ENCODE peak calls at places on chromosomes 13 and 19, in seven cellular contexts. L is Right ventricle myocardium superior; Q is CD8-positive, alpha-beta memory T cell; J is cardiac muscle cell; O is NCI-H524; T is BJ; X is WTC11. Z is an unnamed sample.

GRCh38 chr19:42204684-42205083 is 12.8 kb downstream of the DEDD2 start:
- DNase-seq in O (no peak), X (no peak), Q (no peak), T (no peak), L (no peak), J (no peak), Z (no peak)

GRCh38 chr13:39766464-39767167 is 111.2 kb downstream of the COG6 start:
- DNase-seq in J (no peak), T (no peak), Q (no peak), L (no peak), X (no peak), O (peak), Z (peak)

GRCh38 chr19:6925801-6926751 is 38.7 kb downstream of the ADGRE1 start:
- DNase-seq in T (no peak), J (no peak), O (no peak), Q (no peak), L (no peak), X (no peak), Z (no peak)

GRCh38 chr19:3370214-3370720 is 3.9 kb downstream of the NFIC start:
- DNase-seq in T (no peak), X (no peak), O (no peak), L (no peak), J (no peak), Q (no peak), Z (no peak)

GRCh38 chr19:58386166-58386575 is 898 bp upstream of the RPS5 start:
- DNase-seq in L (no peak), Q (no peak), J (no peak), O (no peak), T (no peak), X (no peak), Z (peak)

GRCh38 chr13:28582225-28582891 is 76.6 kb upstream of the POMP start:
- DNase-seq in T (no peak), Q (no peak), O (no peak), L (no peak), J (peak), X (no peak), Z (no peak)

GRCh38 chr13:106573279-106573831 is 5.4 kb upstream of the ARGLU1 start:
- DNase-seq in X (no peak), L (no peak), J (peak), O (no peak), Q (no peak), T (peak), Z (no peak)

GRCh38 chr13:27375686-27376326 is 48.6 kb upstream of the GTF3A start:
- DNase-seq in L (no peak), X (peak), Q (peak), T (no peak), O (peak), J (peak), Z (peak)

GRCh38 chr19:6233827-6234511 is 45.8 kb downstream of the MLLT1 start:
- DNase-seq in O (peak), J (peak), L (peak), T (no peak), X (no peak), Q (no peak), Z (peak)

GRCh38 chr13:50513528-50513863 is 330.0 kb downstream of the DLEU7 start:
- DNase-seq in X (no peak), O (no peak), J (no peak), L (no peak), Q (no peak), T (no peak), Z (no peak)

GRCh38 chr13:113935523-113935922 is 38.4 kb downstream of the C13orf46 start:
- DNase-seq in L (peak), Q (no peak), J (no peak), O (no peak), T (no peak), X (peak), Z (no peak)

GRCh38 chr19:48445256-48445605 is 552 bp upstream of the GRWD1 start:
- DNase-seq in J (peak), O (peak), X (no peak), Q (no peak), T (peak), L (no peak), Z (peak)

GRCh38 chr13:99523838-99524237 is 22.6 kb downstream of the TM9SF2 start:
- DNase-seq in O (no peak), T (no peak), J (no peak), L (no peak), Q (no peak), X (no peak), Z (no peak)

GRCh38 chr13:24341439-24341838 is 32.1 kb downstream of the C1QTNF9 start:
- DNase-seq in X (no peak), O (no peak), T (no peak), L (no peak), J (no peak), Q (no peak), Z (no peak)

GRCh38 chr13:23558675-23559536 is 11.3 kb upstream of the TNFRSF19 start:
- DNase-seq in O (peak), T (no peak), X (no peak), J (peak), L (peak), Q (no peak), Z (peak)

GRCh38 chr19:30669329-30670010 is 297.3 kb downstream of the ZNF536 start:
- DNase-seq in Q (no peak), X (peak), J (peak), O (peak), L (peak), T (no peak), Z (peak)

GRCh38 chr13:41916173-41916954 is 44.5 kb downstream of the VWA8 start:
- DNase-seq in J (peak), L (no peak), O (no peak), X (no peak), T (peak), Q (no peak), Z (no peak)

GRCh38 chr13:50437252-50437651 is 406.2 kb downstream of the DLEU7 start:
- DNase-seq in X (no peak), T (no peak), L (no peak), Q (no peak), O (no peak), J (no peak), Z (no peak)

GRCh38 chr19:14577885-14578427 is 4.9 kb upstream of the CLEC17A start:
- DNase-seq in Q (no peak), J (no peak), T (no peak), X (no peak), O (peak), L (no peak), Z (no peak)

GRCh38 chr13:49996951-49997895 is at the start of gene TRIM13:
- DNase-seq in T (no peak), J (peak), O (peak), Q (peak), X (peak), L (peak), Z (peak)

GRCh38 chr19:47471733-47472457 is at the start of gene SLC8A2:
- DNase-seq in Q (peak), O (peak), L (peak), T (no peak), J (peak), X (peak), Z (peak)

GRCh38 chr19:2602391-2603181 is 99.9 kb downstream of the GNG7 start:
- DNase-seq in X (peak), J (peak), Q (no peak), O (peak), L (peak), T (peak), Z (no peak)

GRCh38 chr19:56348289-56348877 is 33.7 kb upstream of the ZSCAN5A start:
- DNase-seq in J (peak), O (peak), T (no peak), X (peak), Q (no peak), L (no peak), Z (no peak)

GRCh38 chr13:26280295-26280694 is 26.4 kb downstream of the CDK8 start:
- DNase-seq in T (peak), O (no peak), Q (no peak), J (peak), L (no peak), X (no peak), Z (no peak)

GRCh38 chr19:16497837-16498236 is 1.6 kb downstream of the C19orf44 start:
- DNase-seq in L (no peak), X (no peak), T (no peak), O (no peak), J (no peak), Q (no peak), Z (no peak)

GRCh38 chr13:46570273-46570672 is 17.3 kb downstream of the LRCH1 start:
- DNase-seq in Q (no peak), O (no peak), J (no peak), T (no peak), X (no peak), L (no peak), Z (no peak)

GRCh38 chr19:56350416-56351045 is 35.9 kb upstream of the ZSCAN5A start:
- DNase-seq in O (peak), J (peak), X (peak), T (no peak), Q (peak), L (no peak), Z (no peak)

GRCh38 chr13:51303063-51303552 is 36.4 kb upstream of the SERPINE3 start:
- DNase-seq in X (peak), Q (no peak), J (no peak), O (peak), L (no peak), T (no peak), Z (no peak)

GRCh38 chr13:109100705-109101104 is 471.3 kb downstream of the MYO16 start:
- DNase-seq in L (no peak), X (no peak), J (no peak), T (no peak), O (no peak), Q (no peak), Z (no peak)